ENCODE peak calls at places on chromosomes 11 and 22, in seven cellular contexts. F is HEK293T; O is stimulated activated CD4-positive, alpha-beta T cell treated with anti-CD3 and anti-CD28 coated beads, Interleukin-15, amount 100 ng/mL, for 24 hours; J is SW480; G is stimulated activated naive CD4-positive, alpha-beta T cell treated with Interleukin-2 at 50 U/mL for 16 hours; X is NCI-H1417; M is NCI-H2081. L is an unnamed sample.

GRCh38 chr11:2537010-2537695 is 92.3 kb downstream of the KCNQ1 start:
- DNase-seq in O (no peak), M (no peak), J (no peak), G (no peak), X (no peak), F (no peak), L (no peak)

GRCh38 chr11:119583585-119583984 is 145.4 kb downstream of the NECTIN1 start:
- DNase-seq in F (no peak), X (no peak), J (no peak), O (no peak), M (no peak), G (no peak), L (no peak)

GRCh38 chr11:60314607-60315321 is 12.3 kb upstream of the MS4A6E start:
- DNase-seq in M (no peak), F (no peak), G (no peak), X (no peak), J (no peak), O (no peak), L (peak; percentile 8)

GRCh38 chr22:44497904-44498242 is at the start of gene RTL6:
- DNase-seq in O (no peak), X (no peak), J (no peak), M (no peak), F (no peak), G (no peak), L (no peak)

GRCh38 chr22:27370281-27370680 is 431.3 kb downstream of the MN1 start:
- DNase-seq in F (no peak), M (no peak), G (no peak), O (peak; percentile 4), X (no peak), J (no peak), L (no peak)

GRCh38 chr11:68525930-68526329 is 65.4 kb downstream of the PPP6R3 start:
- DNase-seq in J (no peak), X (no peak), M (no peak), G (no peak), O (no peak), F (no peak), L (peak; percentile 51)

GRCh38 chr22:17235149-17235655 is 16.0 kb upstream of the ADA2 start:
- DNase-seq in J (no peak), F (no peak), X (no peak), M (no peak), O (no peak), G (no peak), L (no peak)

GRCh38 chr11:15725246-15725645 is 610.5 kb downstream of the INSC start:
- DNase-seq in M (no peak), X (no peak), O (no peak), F (no peak), J (no peak), G (no peak), L (no peak)

GRCh38 chr11:39174965-39175364 is 2284.5 kb downstream of the LRRC4C start:
- DNase-seq in M (no peak), X (no peak), O (no peak), F (no peak), J (no peak), G (no peak), L (no peak)

L was measured in cardiac fibroblast.